ENCODE peak calls at places on chromosomes 6 and 20, in four cellular contexts. One of them, this sample, is unnamed.

GRCh38 chr6:160678230-160678629 is 14.2 kb upstream of the LPA start:
- ATAC-seq in heart left ventricle: no peak
- ATAC-seq in lung: no peak
- ATAC-seq in lower lobe of right lung: no peak
- ATAC-seq in this sample: no peak

GRCh38 chr6:137210903-137211302 is 8.3 kb downstream of the IFNGR1 start:
- ATAC-seq in heart left ventricle: peak; percentile 69
- ATAC-seq in lung: no peak
- ATAC-seq in lower lobe of right lung: peak; percentile 71
- ATAC-seq in this sample: no peak

GRCh38 chr20:53948383-53949318 is 121.7 kb downstream of the BCAS1 start:
- ATAC-seq in heart left ventricle: no peak
- ATAC-seq in lung: no peak
- ATAC-seq in lower lobe of right lung: no peak
- ATAC-seq in this sample: no peak

GRCh38 chr6:137051790-137052472 is 7.2 kb upstream of the IL20RA start:
- ATAC-seq in heart left ventricle: peak; percentile 68
- ATAC-seq in lung: peak; percentile 34
- ATAC-seq in lower lobe of right lung: no peak
- ATAC-seq in this sample: no peak

GRCh38 chr6:44049163-44049988 is 77.9 kb downstream of the MRPL14 start:
- ATAC-seq in heart left ventricle: no peak
- ATAC-seq in lung: no peak
- ATAC-seq in lower lobe of right lung: peak; percentile 15
- ATAC-seq in this sample: peak; percentile 26

GRCh38 chr20:37257993-37258392 is 3.6 kb downstream of the GHRH start:
- ATAC-seq in heart left ventricle: no peak
- ATAC-seq in lung: no peak
- ATAC-seq in lower lobe of right lung: no peak
- ATAC-seq in this sample: no peak

GRCh38 chr6:145115638-145116037 is 619.7 kb downstream of the EPM2A start:
- ATAC-seq in heart left ventricle: no peak
- ATAC-seq in lung: no peak
- ATAC-seq in lower lobe of right lung: no peak
- ATAC-seq in this sample: no peak

GRCh38 chr6:83073620-83074019 is 6.1 kb downstream of the DOP1A start:
- ATAC-seq in heart left ventricle: no peak
- ATAC-seq in lung: peak; percentile 60
- ATAC-seq in lower lobe of right lung: peak; percentile 45
- ATAC-seq in this sample: no peak

GRCh38 chr6:75694406-75694805 is 54.6 kb upstream of the MYO6 start:
- ATAC-seq in heart left ventricle: no peak
- ATAC-seq in lung: no peak
- ATAC-seq in lower lobe of right lung: no peak
- ATAC-seq in this sample: no peak

GRCh38 chr6:47363736-47364135 is 54.0 kb upstream of the TNFRSF21 start:
- ATAC-seq in heart left ventricle: no peak
- ATAC-seq in lung: no peak
- ATAC-seq in lower lobe of right lung: no peak
- ATAC-seq in this sample: no peak

GRCh38 chr6:109660526-109660925 is 30.5 kb downstream of the AK9 start:
- ATAC-seq in heart left ventricle: no peak
- ATAC-seq in lung: no peak
- ATAC-seq in lower lobe of right lung: no peak
- ATAC-seq in this sample: no peak

GRCh38 chr6:30074331-30075093 is 1.1 kb downstream of the RNF39 start:
- ATAC-seq in heart left ventricle: no peak
- ATAC-seq in lung: no peak
- ATAC-seq in lower lobe of right lung: peak; percentile 17
- ATAC-seq in this sample: no peak

GRCh38 chr6:145863988-145864616 is 49.5 kb upstream of the FBXO30 start:
- ATAC-seq in heart left ventricle: no peak
- ATAC-seq in lung: no peak
- ATAC-seq in lower lobe of right lung: no peak
- ATAC-seq in this sample: no peak

GRCh38 chr6:152099816-152100618 is 292.5 kb downstream of the ESR1 start:
- ATAC-seq in heart left ventricle: peak; percentile 82
- ATAC-seq in lung: peak; percentile 76
- ATAC-seq in lower lobe of right lung: peak; percentile 81
- ATAC-seq in this sample: peak; percentile 64

GRCh38 chr6:33711140-33712129 is at the start of gene UQCC2:
- ATAC-seq in heart left ventricle: peak; percentile 99
- ATAC-seq in lung: peak; percentile 93
- ATAC-seq in lower lobe of right lung: peak; percentile 99
- ATAC-seq in this sample: peak; percentile 99

GRCh38 chr6:37630281-37630799 is 67.3 kb downstream of the MDGA1 start:
- ATAC-seq in heart left ventricle: peak; percentile 60
- ATAC-seq in lung: peak; percentile 73
- ATAC-seq in lower lobe of right lung: peak; percentile 29
- ATAC-seq in this sample: no peak

GRCh38 chr6:51855310-51856082 is 231.9 kb downstream of the PKHD1 start:
- ATAC-seq in heart left ventricle: no peak
- ATAC-seq in lung: no peak
- ATAC-seq in lower lobe of right lung: peak; percentile 67
- ATAC-seq in this sample: no peak

GRCh38 chr6:160386869-160387518 is 38.8 kb downstream of the SLC22A3 start:
- ATAC-seq in heart left ventricle: peak; percentile 88
- ATAC-seq in lung: peak; percentile 79
- ATAC-seq in lower lobe of right lung: peak; percentile 90
- ATAC-seq in this sample: peak; percentile 68

GRCh38 chr6:136628996-136629395 is 78.8 kb upstream of the MAP7 start:
- ATAC-seq in heart left ventricle: no peak
- ATAC-seq in lung: no peak
- ATAC-seq in lower lobe of right lung: no peak
- ATAC-seq in this sample: no peak

GRCh38 chr6:157152544-157152943 is 170.8 kb downstream of the TMEM242 start:
- ATAC-seq in heart left ventricle: no peak
- ATAC-seq in lung: no peak
- ATAC-seq in lower lobe of right lung: no peak
- ATAC-seq in this sample: no peak

GRCh38 chr20:54668271-54669053 is 193.1 kb downstream of the DOK5 start:
- ATAC-seq in heart left ventricle: peak; percentile 32
- ATAC-seq in lung: no peak
- ATAC-seq in lower lobe of right lung: peak; percentile 52
- ATAC-seq in this sample: no peak

GRCh38 chr20:47258745-47259695 is 97.5 kb downstream of the ZMYND8 start:
- ATAC-seq in heart left ventricle: peak; percentile 84
- ATAC-seq in lung: no peak
- ATAC-seq in lower lobe of right lung: peak; percentile 76
- ATAC-seq in this sample: peak; percentile 17

GRCh38 chr20:51384854-51385253 is 157.7 kb downstream of the NFATC2 start:
- ATAC-seq in heart left ventricle: no peak
- ATAC-seq in lung: no peak
- ATAC-seq in lower lobe of right lung: no peak
- ATAC-seq in this sample: no peak

GRCh38 chr6:96939019-96939805 is 14.7 kb downstream of the KLHL32 start:
- ATAC-seq in heart left ventricle: no peak
- ATAC-seq in lung: peak; percentile 9
- ATAC-seq in lower lobe of right lung: no peak
- ATAC-seq in this sample: no peak

GRCh38 chr20:5654557-5654956 is 95.6 kb upstream of the SHLD1 start:
- ATAC-seq in heart left ventricle: no peak
- ATAC-seq in lung: no peak
- ATAC-seq in lower lobe of right lung: no peak
- ATAC-seq in this sample: no peak

GRCh38 chr6:118215269-118215668 is 308.2 kb downstream of the SLC35F1 start:
- ATAC-seq in heart left ventricle: no peak
- ATAC-seq in lung: no peak
- ATAC-seq in lower lobe of right lung: no peak
- ATAC-seq in this sample: no peak

GRCh38 chr6:135014353-135014832 is 40.2 kb downstream of the HBS1L start:
- ATAC-seq in heart left ventricle: no peak
- ATAC-seq in lung: no peak
- ATAC-seq in lower lobe of right lung: no peak
- ATAC-seq in this sample: no peak

DNA sequence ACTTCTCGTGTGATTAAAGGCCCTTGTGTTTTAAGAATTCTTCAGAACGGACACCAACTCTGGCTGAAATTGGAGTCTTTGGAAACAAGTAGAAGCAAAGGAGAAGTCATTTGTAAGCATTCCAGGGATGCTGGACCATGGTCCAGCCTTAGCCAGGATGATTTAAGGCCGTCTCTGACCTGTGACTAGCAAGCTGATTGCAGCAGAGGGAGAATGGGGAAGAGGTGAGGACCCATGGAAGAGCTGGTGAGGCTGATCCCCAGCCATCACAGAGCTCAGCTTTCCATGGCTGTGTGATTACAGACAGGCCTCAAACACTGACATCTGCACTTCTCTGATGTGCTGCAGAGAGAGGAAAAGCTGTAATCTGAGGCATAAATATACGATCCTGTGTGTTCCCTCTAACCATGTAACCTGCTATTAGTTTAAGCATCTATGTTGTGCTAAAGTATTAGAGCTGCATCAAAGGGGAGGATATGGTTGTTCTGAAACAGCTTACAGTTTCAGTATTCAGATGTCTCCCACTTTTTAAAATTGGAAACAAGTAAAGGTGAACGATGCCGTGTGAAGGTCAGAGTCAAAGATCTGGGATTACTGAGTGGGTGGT is 7.5 kb downstream of the PLEKHG1 start:
- ATAC-seq in heart left ventricle: no peak
- ATAC-seq in lung: no peak
- ATAC-seq in lower lobe of right lung: no peak
- ATAC-seq in this sample: no peak
- H3K4me1 ChIP-seq in heart left ventricle: no peaks in the 10 kb centered on the region
- H3K4me1 ChIP-seq in lung: peaks cover 8% of the 10 kb centered on the region
- H3K4me1 ChIP-seq in lower lobe of right lung: peaks cover 5% of the 10 kb centered on the region
- H3K4me1 ChIP-seq in this sample: peaks cover 15% of the 10 kb centered on the region

GRCh38 chr6:17001188-17001587 is 100.7 kb upstream of the STMND1 start:
- ATAC-seq in heart left ventricle: no peak
- ATAC-seq in lung: no peak
- ATAC-seq in lower lobe of right lung: no peak
- ATAC-seq in this sample: no peak
- TF ChIP-seq CTCF in heart left ventricle: no peak
- TF ChIP-seq CTCF in lung: no peak
- TF ChIP-seq CTCF in lower lobe of right lung: peak; percentile 11
- TF ChIP-seq CTCF in this sample: no peak

GRCh38 chr20:615494-615893 is 5.4 kb upstream of the TCF15 start:
- ATAC-seq in heart left ventricle: no peak
- ATAC-seq in lung: no peak
- ATAC-seq in lower lobe of right lung: no peak
- ATAC-seq in this sample: no peak
- H3K4me1 ChIP-seq in heart left ventricle: no peaks in the 10 kb centered on the region
- H3K4me1 ChIP-seq in lung: no peaks in the 10 kb centered on the region
- H3K4me1 ChIP-seq in lower lobe of right lung: peaks cover 13% of the 10 kb centered on the region
- H3K4me1 ChIP-seq in this sample: peaks cover 13% of the 10 kb centered on the region

DNA sequence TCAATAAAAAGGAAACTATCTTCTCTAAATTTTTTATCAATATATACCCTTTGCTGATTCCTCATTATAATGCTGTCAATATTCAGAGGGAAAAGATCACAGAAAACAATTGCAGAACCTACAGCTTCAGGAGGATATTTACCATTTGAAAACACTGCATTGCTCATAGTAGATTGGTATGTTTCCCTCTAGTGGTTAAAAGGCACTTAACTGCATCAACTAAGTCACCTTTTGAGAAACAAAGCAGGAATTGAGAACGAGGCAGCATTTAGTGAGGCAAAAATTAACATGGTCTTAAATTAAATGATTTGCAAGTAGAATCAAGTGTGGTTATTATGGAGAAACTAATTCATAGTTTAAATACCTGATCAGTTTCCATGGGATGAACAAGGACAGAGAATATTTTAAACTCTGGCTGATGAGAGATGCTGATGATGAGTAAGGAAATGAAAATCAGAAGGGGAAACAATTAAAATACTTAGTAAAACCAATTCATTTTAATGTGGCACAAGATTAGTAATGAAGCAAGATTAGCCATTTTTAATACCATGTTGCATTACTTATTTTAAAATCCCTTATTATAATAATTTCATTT is 642.1 kb downstream of the EPHA7 start:
- ATAC-seq in heart left ventricle: no peak
- ATAC-seq in lung: no peak
- ATAC-seq in lower lobe of right lung: peak; percentile 39
- ATAC-seq in this sample: no peak
- TF ChIP-seq CTCF in heart left ventricle: peak; percentile 51
- TF ChIP-seq CTCF in lung: no peak
- TF ChIP-seq CTCF in lower lobe of right lung: peak; percentile 43
- TF ChIP-seq CTCF in this sample: peak; percentile 43

GRCh38 chr20:57686931-57687652 is 22.7 kb downstream of the PMEPA1 start:
- ATAC-seq in heart left ventricle: no peak
- ATAC-seq in lung: peak; percentile 10
- ATAC-seq in lower lobe of right lung: peak; percentile 31
- ATAC-seq in this sample: no peak
- H3K4me1 ChIP-seq in heart left ventricle: no peaks in the 10 kb centered on the region
- H3K4me1 ChIP-seq in lung: peaks cover 13% of the 10 kb centered on the region
- H3K4me1 ChIP-seq in lower lobe of right lung: peaks cover 6% of the 10 kb centered on the region
- H3K4me1 ChIP-seq in this sample: peaks cover 56% of the 10 kb centered on the region

DNA sequence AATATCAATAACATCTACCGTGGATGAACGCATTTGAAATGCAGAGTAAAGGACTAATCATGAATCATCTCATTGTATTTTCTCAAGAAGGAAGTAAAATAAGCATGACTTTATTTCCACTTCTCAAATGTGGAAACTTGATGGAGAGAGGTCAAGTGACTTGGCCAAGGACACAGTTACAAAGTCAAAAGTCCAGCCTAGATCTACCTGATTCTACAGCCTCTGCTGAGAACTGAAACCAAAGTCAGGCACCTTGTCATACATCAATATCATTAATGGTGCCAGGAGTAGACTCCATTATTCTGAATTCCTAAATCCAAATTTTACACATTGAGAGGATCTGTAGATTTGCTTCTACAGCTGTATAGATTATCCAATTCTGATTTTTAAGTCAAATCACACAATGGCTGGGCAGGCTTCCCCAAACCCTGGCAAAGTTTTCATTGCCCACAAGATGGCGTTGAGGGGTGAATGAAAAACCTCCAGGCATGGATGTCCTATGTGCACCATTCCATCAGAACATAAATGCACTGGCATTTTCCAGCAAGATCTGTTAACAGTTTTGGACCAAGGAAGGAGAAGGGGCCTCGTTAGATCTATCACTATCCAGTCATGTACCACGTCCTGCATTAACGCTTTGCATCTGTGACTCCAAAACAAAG is 423.0 kb downstream of the MAFB start:
- ATAC-seq in heart left ventricle: peak; percentile 55
- ATAC-seq in lung: no peak
- ATAC-seq in lower lobe of right lung: peak; percentile 68
- ATAC-seq in this sample: no peak
- TF ChIP-seq CTCF in heart left ventricle: peak; percentile 44
- TF ChIP-seq CTCF in lung: peak; percentile 7
- TF ChIP-seq CTCF in lower lobe of right lung: peak; percentile 45
- TF ChIP-seq CTCF in this sample: no peak

GRCh38 chr6:23269436-23269835 is 700.1 kb downstream of the HDGFL1 start:
- ATAC-seq in heart left ventricle: no peak
- ATAC-seq in lung: no peak
- ATAC-seq in lower lobe of right lung: peak; percentile 9
- ATAC-seq in this sample: no peak
- H3K4me1 ChIP-seq in heart left ventricle: no peaks in the 10 kb centered on the region
- H3K4me1 ChIP-seq in lung: peaks cover 2% of the 10 kb centered on the region
- H3K4me1 ChIP-seq in lower lobe of right lung: no peaks in the 10 kb centered on the region
- H3K4me1 ChIP-seq in this sample: no peaks in the 10 kb centered on the region

This sample was measured in gastroesophageal sphincter.